ENCODE peak calls at places on chromosomes 7 and 10, in ten cellular contexts. Z is NCI-H460; E is caudate nucleus; Q is adrenal gland; Y is stimulated activated CD4-positive, alpha-beta T cell treated with anti-CD3 and anti-CD28 coated beads, TNF-alpha, amount 100 ng/mL, for 24 hours; A is NAMALWA; B is lung microvascular endothelial cell; N is retina; X is iPS DF 19.7; R is T47D. I is an unnamed sample.

GRCh38 chr7:22137466-22137865 is 191.8 kb upstream of the CDCA7L start:
- DNase-seq in A (no peak), Y (no peak), Q (no peak), B (no peak), E (no peak), N (no peak), Z (no peak), X (no peak), R (no peak), I (no peak)

GRCh38 chr10:58300676-58301075 is 31.7 kb downstream of the CISD1 start:
- DNase-seq in R (peak), X (no peak), E (no peak), B (peak), Z (no peak), N (no peak), A (no peak), Q (no peak), Y (no peak), I (no peak)

GRCh38 chr10:69506487-69506833 is 55.2 kb downstream of the TSPAN15 start:
- DNase-seq in X (no peak), Z (no peak), Y (no peak), R (no peak), A (no peak), Q (no peak), N (no peak), E (no peak), B (no peak), I (no peak)

GRCh38 chr7:6530626-6531491 is 20.4 kb downstream of the GRID2IP start:
- DNase-seq in A (peak), R (no peak), E (no peak), Q (no peak), X (no peak), B (no peak), Z (no peak), Y (peak), N (peak), I (no peak)

GRCh38 chr7:70502117-70502516 is 629.8 kb upstream of the GALNT17 start:
- DNase-seq in Y (no peak), N (no peak), X (no peak), Z (no peak), Q (no peak), R (no peak), A (no peak), B (no peak), E (no peak), I (no peak)

GRCh38 chr7:142908921-142909870 is 23.7 kb upstream of the TRPV6 start:
- DNase-seq in B (peak), A (peak), E (no peak), R (no peak), Y (no peak), Q (no peak), N (no peak), X (no peak), Z (no peak), I (peak)

GRCh38 chr10:96851281-96851680 is 19.2 kb downstream of the LCOR start:
- DNase-seq in N (no peak), Z (no peak), B (no peak), Y (no peak), X (no peak), R (no peak), E (no peak), A (no peak), Q (no peak), I (no peak)

GRCh38 chr7:70071786-70072185 is 473.5 kb downstream of the AUTS2 start:
- DNase-seq in E (no peak), B (no peak), Z (no peak), R (no peak), Q (no peak), A (no peak), Y (no peak), N (peak), X (no peak), I (no peak)

GRCh38 chr10:44906476-44906875 is 4.7 kb upstream of the TMEM72 start:
- DNase-seq in E (no peak), Q (no peak), R (no peak), N (no peak), X (no peak), B (no peak), Z (no peak), A (no peak), Y (no peak), I (no peak)

GRCh38 chr10:68224810-68225209 is 7.1 kb downstream of the ATOH7 start:
- DNase-seq in N (no peak), Z (peak), R (no peak), X (no peak), A (no peak), B (no peak), E (no peak), Y (no peak), Q (no peak), I (no peak)